ENCODE peak calls at places on chromosomes 12 and 14, in ten cellular contexts. L, W, F, K, B, S, M, C, A and I are unnamed samples.

GRCh38 chr12:52045794-52046199 is 5.4 kb upstream of the NR4A1 start:
- DNase-seq in L (no peak), W (no peak), F (peak; percentile 52), K (no peak), B (no peak), S (no peak), M (no peak), C (no peak), A (no peak), I (no peak)

GRCh38 chr14:52852810-52853521 is 61.6 kb upstream of the GNPNAT1 start:
- DNase-seq in L (no peak), W (no peak), F (no peak), K (no peak), B (no peak), S (no peak), M (no peak), C (peak; percentile 17), A (no peak), I (no peak)

GRCh38 chr12:108201808-108202207 is 72.7 kb downstream of the WSCD2 start:
- DNase-seq in L (no peak), W (no peak), F (no peak), K (no peak), B (no peak), S (no peak), M (no peak), C (no peak), A (no peak), I (no peak)

GRCh38 chr14:69922198-69922597 is 43.0 kb downstream of the SMOC1 start:
- DNase-seq in L (no peak), W (no peak), F (no peak), K (no peak), B (no peak), S (no peak), M (no peak), C (no peak), A (no peak), I (no peak)

GRCh38 chr14:68734231-68734732 is 58.6 kb downstream of the ZFP36L1 start:
- DNase-seq in L (peak; percentile 56), W (no peak), F (peak; percentile 62), K (no peak), B (no peak), S (no peak), M (no peak), C (no peak), A (no peak), I (peak; percentile 86)

GRCh38 chr12:45183263-45183662 is 32.6 kb upstream of the ANO6 start:
- DNase-seq in L (peak; percentile 5), W (no peak), F (no peak), K (no peak), B (no peak), S (no peak), M (no peak), C (peak; percentile 53), A (no peak), I (no peak)

GRCh38 chr12:76586764-76587395 is 27.3 kb upstream of the OSBPL8 start:
- DNase-seq in L (peak; percentile 62), W (peak; percentile 23), F (peak; percentile 50), K (peak; percentile 70), B (no peak), S (no peak), M (no peak), C (peak; percentile 83), A (peak; percentile 61), I (peak; percentile 65)

GRCh38 chr12:52126050-52126604 is 46.6 kb downstream of the SMIM41 start:
- DNase-seq in L (no peak), W (no peak), F (no peak), K (no peak), B (no peak), S (no peak), M (no peak), C (no peak), A (no peak), I (no peak)

GRCh38 chr12:62776997-62777396 is 158.0 kb downstream of the PPM1H start:
- DNase-seq in L (no peak), W (no peak), F (no peak), K (no peak), B (no peak), S (no peak), M (no peak), C (no peak), A (no peak), I (no peak)

GRCh38 chr12:43835656-43836454 is at the start of gene TMEM117:
- DNase-seq in L (peak; percentile 61), W (peak; percentile 72), F (peak; percentile 78), K (peak; percentile 34), B (no peak), S (peak; percentile 55), M (peak; percentile 73), C (peak; percentile 38), A (peak; percentile 51), I (peak; percentile 56)

GRCh38 chr12:60172266-60172665 is 576.4 kb downstream of the SLC16A7 start:
- DNase-seq in L (no peak), W (no peak), F (no peak), K (no peak), B (no peak), S (no peak), M (no peak), C (peak; percentile 44), A (no peak), I (no peak)

GRCh38 chr12:13504074-13504473 is 307.5 kb downstream of the EMP1 start:
- DNase-seq in L (no peak), W (no peak), F (no peak), K (no peak), B (no peak), S (no peak), M (no peak), C (no peak), A (no peak), I (no peak)

GRCh38 chr12:102438047-102438822 is 42.1 kb downstream of the IGF1 start:
- DNase-seq in L (no peak), W (peak; percentile 12), F (no peak), K (no peak), B (no peak), S (no peak), M (no peak), C (no peak), A (no peak), I (no peak)
- TF ChIP-seq CTCF in L (no peak), W (no peak), F (no peak), K (no peak), B (no peak), S (no peak), M (no peak), C (no peak), A (no peak), I (no peak)

GRCh38 chr14:100140452-100141132 is 18.9 kb downstream of the DEGS2 start:
- DNase-seq in L (no peak), W (peak; percentile 88), F (peak; percentile 44), K (no peak), B (peak; percentile 46), S (peak; percentile 53), M (peak; percentile 56), C (peak; percentile 38), A (no peak), I (no peak)
- TF ChIP-seq CTCF in L (peak; percentile 44), W (peak; percentile 61), F (peak; percentile 31), K (no peak), B (peak; percentile 73), S (peak; percentile 19), M (peak; percentile 16), C (peak; percentile 35), A (no peak), I (no peak)

DNA sequence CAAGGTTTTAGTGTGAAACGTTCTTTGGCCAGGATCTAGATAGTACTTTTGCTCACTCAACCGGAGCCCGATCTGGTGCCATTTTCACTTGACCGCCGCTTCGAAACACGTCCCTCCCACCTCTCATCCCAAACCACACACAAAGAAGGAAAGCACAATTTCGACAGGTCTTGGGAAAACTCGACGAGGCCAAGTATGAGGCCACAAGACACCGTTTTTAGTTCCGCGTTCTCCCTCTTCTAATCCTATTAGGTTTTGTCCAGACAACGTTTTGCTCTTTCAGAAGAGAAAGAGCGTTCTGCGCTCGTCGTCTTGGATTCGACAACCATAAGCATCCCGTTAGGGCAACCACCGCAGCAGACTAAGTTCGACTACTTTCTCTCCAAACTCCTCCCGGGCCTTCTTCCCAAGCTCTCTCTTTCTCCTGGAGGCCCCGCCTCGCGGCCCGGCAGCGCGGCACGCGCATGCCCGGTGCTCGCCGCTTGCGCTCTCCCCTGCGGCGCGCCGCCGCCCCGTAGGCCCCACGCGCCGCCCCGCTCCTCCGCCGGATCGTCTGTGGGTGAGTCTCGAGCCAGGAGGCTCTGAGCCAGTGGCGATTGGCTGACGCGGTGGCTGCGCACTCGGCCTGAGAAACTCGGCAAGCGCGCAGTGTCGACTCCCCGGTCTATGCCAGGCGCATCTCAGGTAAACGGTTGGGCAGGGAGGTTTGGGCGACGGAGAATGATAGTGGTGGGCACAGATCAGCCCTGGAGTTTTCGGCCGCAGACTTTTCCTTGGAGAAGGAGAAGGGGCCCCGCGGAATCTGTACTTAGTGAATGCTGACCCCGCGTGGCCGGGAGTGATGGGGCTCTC is at the start of gene MIPOL1:
- DNase-seq in L (no peak), W (peak; percentile 86), F (peak; percentile 85), K (peak; percentile 64), B (peak; percentile 28), S (peak; percentile 73), M (peak; percentile 84), C (peak; percentile 92), A (peak; percentile 85), I (peak; percentile 4)
- TF ChIP-seq CTCF in L (no peak), W (peak; percentile 40), F (peak; percentile 34), K (peak; percentile 39), B (peak; percentile 26), S (no peak), M (peak; percentile 1), C (peak; percentile 48), A (no peak), I (no peak)

DNA sequence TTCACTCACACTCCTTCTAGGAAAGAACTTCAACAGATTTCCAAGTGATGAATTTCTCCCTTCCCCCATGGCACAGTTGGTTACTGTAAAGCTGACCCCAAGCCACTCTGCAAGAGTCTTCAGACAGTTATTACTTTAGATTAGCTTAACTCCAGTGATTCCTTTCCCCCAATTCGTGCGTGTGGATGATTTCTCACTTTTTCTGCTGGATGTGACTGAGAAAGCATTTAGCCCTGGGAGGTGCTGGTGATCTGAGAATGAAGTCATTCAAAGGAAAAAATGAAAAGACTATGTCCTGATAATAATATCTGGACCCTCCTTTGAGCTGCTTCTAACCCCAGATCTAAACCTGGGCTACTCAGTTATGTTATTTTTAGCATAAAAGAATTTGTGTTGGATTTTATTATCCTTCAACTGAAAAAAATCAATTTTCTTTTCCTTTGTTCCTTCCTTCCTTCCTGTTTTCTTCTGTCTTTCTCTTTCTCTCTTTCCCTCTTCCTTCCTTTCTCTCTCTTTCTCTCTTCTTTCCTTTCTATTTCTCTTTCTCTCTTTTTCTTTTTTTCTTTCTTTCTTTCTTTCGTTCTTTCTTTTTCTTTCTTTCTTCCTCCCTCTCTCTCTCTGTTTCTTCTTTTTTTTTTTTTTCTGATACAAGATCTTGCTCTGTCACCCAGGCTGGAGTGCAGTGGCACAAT is 47.6 kb upstream of the PPP1R12A start:
- DNase-seq in L (no peak), W (no peak), F (no peak), K (no peak), B (no peak), S (no peak), M (no peak), C (no peak), A (no peak), I (no peak)
- TF ChIP-seq CTCF in L (no peak), W (no peak), F (no peak), K (no peak), B (no peak), S (no peak), M (no peak), C (no peak), A (no peak), I (no peak)

DNA sequence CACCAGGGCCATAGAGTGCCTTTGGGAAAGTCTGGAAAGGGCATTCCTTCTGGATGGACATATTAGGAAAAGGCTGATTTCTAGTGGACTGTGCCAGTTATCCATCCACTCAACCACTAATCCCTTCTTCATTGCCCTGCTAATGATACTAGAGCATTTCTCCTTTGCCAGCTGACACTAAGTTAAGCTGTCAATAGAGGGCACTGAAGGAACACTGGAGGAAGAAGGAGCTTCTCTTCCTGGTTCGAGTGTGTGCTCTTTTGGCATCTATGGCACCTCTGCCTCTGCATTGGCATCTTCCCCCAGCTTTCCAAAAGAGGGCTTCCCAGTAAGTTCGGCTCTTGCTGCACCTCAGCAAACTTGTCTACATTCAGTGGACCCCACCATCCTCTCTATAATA is 165.4 kb downstream of the DERA start:
- DNase-seq in L (peak; percentile 55), W (peak; percentile 72), F (peak; percentile 9), K (no peak), B (no peak), S (no peak), M (no peak), C (peak; percentile 41), A (peak; percentile 69), I (no peak)
- TF ChIP-seq CTCF in L (peak; percentile 71), W (peak; percentile 70), F (peak; percentile 44), K (peak; percentile 8), B (peak; percentile 35), S (no peak), M (no peak), C (peak; percentile 51), A (peak; percentile 40), I (no peak)